ENCODE peak calls at places on chromosome 3, in nine cellular contexts. G is uterus; O is stimulated activated CD4-positive, alpha-beta T cell treated with anti-CD3 and anti-CD28 coated beads, Interleukin-4, amount 100 ng/mL, for 48 hours; T is trophoblast cell; D is NCI-H1092; J is Calu3; K is hippocampal formation; C is HT1080; L is T-helper 1 cell. P is an unnamed sample.

GRCh38 chr3:133883657-133884546 is 11.8 kb downstream of the RAB6B start:
- DNase-seq in G (no peak), O (no peak), T (no peak), D (no peak), J (no peak), K (no peak), C (no peak), L (no peak), P (no peak)

GRCh38 chr3:177463863-177464262 is 266.6 kb upstream of the TBL1XR1 start:
- DNase-seq in G (no peak), O (no peak), T (peak), D (no peak), J (no peak), K (no peak), C (peak), L (no peak), P (peak)

GRCh38 chr3:43962043-43962442 is 271.3 kb downstream of the ABHD5 start:
- DNase-seq in G (no peak), O (no peak), T (no peak), D (no peak), J (no peak), K (no peak), C (no peak), L (no peak), P (no peak)

GRCh38 chr3:2849092-2849491 is 261.1 kb downstream of the IL5RA start:
- DNase-seq in G (no peak), O (no peak), T (no peak), D (no peak), J (no peak), K (no peak), C (no peak), L (no peak), P (no peak)

GRCh38 chr3:84547971-84548970 is 410.5 kb upstream of the CADM2 start:
- DNase-seq in G (no peak), O (no peak), T (peak), D (peak), J (peak), K (peak), C (peak), L (no peak), P (peak)

GRCh38 chr3:172150268-172150667 is 110.9 kb downstream of the FNDC3B start:
- DNase-seq in G (no peak), O (no peak), T (no peak), D (no peak), J (no peak), K (no peak), C (no peak), L (no peak), P (no peak)

GRCh38 chr3:79086514-79086913 is 681.3 kb downstream of the ROBO1 start:
- DNase-seq in G (no peak), O (peak), T (peak), D (peak), J (peak), K (peak), C (peak), L (no peak), P (peak)

GRCh38 chr3:127630811-127631714 is 2.1 kb downstream of the PODXL2 start:
- DNase-seq in G (no peak), O (no peak), T (no peak), D (no peak), J (no peak), K (no peak), C (no peak), L (no peak), P (no peak)

GRCh38 chr3:52507359-52507758 is 12.2 kb downstream of the STAB1 start:
- DNase-seq in G (no peak), O (no peak), T (no peak), D (no peak), J (peak), K (no peak), C (peak), L (no peak), P (peak)

GRCh38 chr3:156509209-156510174 is 45.4 kb downstream of the SSR3 start:
- DNase-seq in G (no peak), O (no peak), T (peak), D (peak), J (peak), K (no peak), C (peak), L (no peak), P (peak)

GRCh38 chr3:120793601-120794000 is 51.1 kb downstream of the GTF2E1 start:
- DNase-seq in G (no peak), O (no peak), T (no peak), D (no peak), J (no peak), K (no peak), C (peak), L (no peak), P (peak)

GRCh38 chr3:141439589-141439988 is 47.2 kb upstream of the RASA2 start:
- DNase-seq in G (no peak), O (no peak), T (no peak), D (no peak), J (no peak), K (no peak), C (no peak), L (no peak), P (no peak)

GRCh38 chr3:156519758-156520162 is 35.2 kb downstream of the SSR3 start:
- DNase-seq in G (no peak), O (no peak), T (no peak), D (no peak), J (no peak), K (no peak), C (no peak), L (no peak), P (no peak)

GRCh38 chr3:15331606-15332404 is 581 bp downstream of the SH3BP5 start:
- DNase-seq in G (peak), O (peak), T (no peak), D (no peak), J (peak), K (no peak), C (peak), L (no peak), P (no peak)

GRCh38 chr3:167762296-167762695 is 26.8 kb downstream of the SERPINI1 start:
- DNase-seq in G (no peak), O (no peak), T (no peak), D (no peak), J (no peak), K (no peak), C (no peak), L (no peak), P (no peak)

GRCh38 chr3:169509780-169510179 is 153.7 kb downstream of the MECOM start:
- DNase-seq in G (no peak), O (no peak), T (no peak), D (no peak), J (no peak), K (no peak), C (no peak), L (no peak), P (no peak)

GRCh38 chr3:17151598-17152373 is 267.0 kb downstream of the PLCL2 start:
- DNase-seq in G (no peak), O (peak), T (peak), D (no peak), J (no peak), K (no peak), C (no peak), L (peak), P (no peak)

GRCh38 chr3:183807329-183807728 is 18.0 kb downstream of the MAP6D1 start:
- DNase-seq in G (no peak), O (no peak), T (no peak), D (peak), J (no peak), K (no peak), C (no peak), L (no peak), P (no peak)

GRCh38 chr3:188695251-188695650 is 476.5 kb upstream of the TPRG1 start:
- DNase-seq in G (no peak), O (no peak), T (no peak), D (no peak), J (no peak), K (no peak), C (peak), L (no peak), P (no peak)

GRCh38 chr3:87136066-87136596 is 91.0 kb upstream of the CHMP2B start:
- DNase-seq in G (no peak), O (no peak), T (peak), D (no peak), J (no peak), K (no peak), C (no peak), L (no peak), P (no peak)

GRCh38 chr3:133401374-133402135 is 1.7 kb downstream of the BFSP2 start:
- DNase-seq in G (peak), O (no peak), T (no peak), D (peak), J (no peak), K (no peak), C (no peak), L (no peak), P (peak)

GRCh38 chr3:111764645-111765091 is 94.4 kb upstream of the PHLDB2 start:
- DNase-seq in G (no peak), O (no peak), T (peak), D (no peak), J (no peak), K (no peak), C (peak), L (no peak), P (peak)

GRCh38 chr3:46423588-46423987 is 16.5 kb downstream of the CCRL2 start:
- DNase-seq in G (no peak), O (no peak), T (peak), D (no peak), J (peak), K (no peak), C (peak), L (no peak), P (peak)

GRCh38 chr3:38334656-38335055 is 11.9 kb upstream of the XYLB start:
- DNase-seq in G (no peak), O (no peak), T (no peak), D (no peak), J (no peak), K (no peak), C (peak), L (no peak), P (peak)

GRCh38 chr3:60448668-60449067 is 802.6 kb downstream of the FHIT start:
- DNase-seq in G (no peak), O (no peak), T (no peak), D (no peak), J (no peak), K (no peak), C (no peak), L (no peak), P (no peak)

GRCh38 chr3:178476886-178477285 is 59.4 kb upstream of the KCNMB2 start:
- DNase-seq in G (no peak), O (no peak), T (no peak), D (no peak), J (no peak), K (no peak), C (no peak), L (no peak), P (no peak)

GRCh38 chr3:119149484-119149883 is 3.5 kb downstream of the TEX55 start:
- DNase-seq in G (no peak), O (no peak), T (peak), D (no peak), J (no peak), K (no peak), C (peak), L (no peak), P (peak)

GRCh38 chr3:151979914-151980313 is 106.5 kb downstream of the SUCNR1 start:
- DNase-seq in G (no peak), O (no peak), T (no peak), D (no peak), J (no peak), K (no peak), C (no peak), L (no peak), P (no peak)

GRCh38 chr3:194955546-194955945 is 269.9 kb downstream of the FAM43A start:
- DNase-seq in G (no peak), O (no peak), T (no peak), D (no peak), J (no peak), K (no peak), C (no peak), L (no peak), P (no peak)

GRCh38 chr3:69499899-69500316 is 114.0 kb upstream of the FRMD4B start:
- DNase-seq in G (peak), O (no peak), T (peak), D (no peak), J (no peak), K (peak), C (peak), L (no peak), P (peak)

GRCh38 chr3:13976469-13976868 is 96.6 kb upstream of the WNT7A start:
- DNase-seq in G (no peak), O (no peak), T (no peak), D (no peak), J (no peak), K (no peak), C (no peak), L (no peak), P (no peak)

GRCh38 chr3:149393355-149394165 is 16.1 kb upstream of the TM4SF1 start:
- DNase-seq in G (peak), O (peak), T (peak), D (peak), J (peak), K (peak), C (peak), L (no peak), P (peak)

GRCh38 chr3:12579919-12580318 is 23.0 kb downstream of the MKRN2 start:
- DNase-seq in G (no peak), O (no peak), T (no peak), D (no peak), J (no peak), K (no peak), C (peak), L (no peak), P (peak)

GRCh38 chr3:47961815-47962606 is 54.2 kb downstream of the MAP4 start:
- DNase-seq in G (no peak), O (no peak), T (peak), D (no peak), J (peak), K (no peak), C (no peak), L (peak), P (peak)

GRCh38 chr3:184154909-184155643 is at the start of gene DVL3:
- DNase-seq in G (peak), O (no peak), T (peak), D (peak), J (peak), K (peak), C (peak), L (no peak), P (peak)

GRCh38 chr3:34364345-34364744 is 565.9 kb downstream of the PDCD6IP start:
- DNase-seq in G (no peak), O (no peak), T (peak), D (no peak), J (no peak), K (no peak), C (peak), L (no peak), P (no peak)

GRCh38 chr3:178047496-178047895 is 488.7 kb upstream of the KCNMB2 start:
- DNase-seq in G (no peak), O (no peak), T (no peak), D (no peak), J (no peak), K (no peak), C (no peak), L (no peak), P (no peak)

GRCh38 chr3:40770046-40770445 is 245.3 kb downstream of the ZNF621 start:
- DNase-seq in G (no peak), O (no peak), T (peak), D (no peak), J (no peak), K (no peak), C (peak), L (no peak), P (no peak)

GRCh38 chr3:25262322-25262721 is 165.7 kb upstream of the RARB start:
- DNase-seq in G (no peak), O (no peak), T (no peak), D (no peak), J (no peak), K (no peak), C (no peak), L (no peak), P (no peak)

GRCh38 chr3:170751083-170751893 is 118.7 kb downstream of the RPL22L1 start:
- DNase-seq in G (peak), O (no peak), T (no peak), D (no peak), J (peak), K (no peak), C (peak), L (no peak), P (peak)

P was measured in M059J.